ENCODE peak calls at places on chromosomes 4 and X, in ten cellular contexts. U is GM12878; W is brain microvascular endothelial cell; L is BJ; Y is HCT116; Q is fibroblast of lung; D is lower lobe of right lung; V is BE2C; R is transverse colon; F is CD8-positive, alpha-beta memory T cell. C is an unnamed sample.

GRCh38 chrX:148960060-148960459 is 459.6 kb downstream of the AFF2 start:
- DNase-seq in R (no peak), D (no peak), V (no peak), W (no peak), U (no peak), F (no peak), Q (peak; percentile 2), Y (no peak), L (no peak), C (no peak)

GRCh38 chr4:154807042-154807630 is 26.1 kb downstream of the RBM46 start:
- DNase-seq in L (no peak), F (no peak), Y (peak; percentile 34), W (no peak), D (no peak), Q (peak; percentile 75), R (no peak), U (peak; percentile 2), V (no peak), C (no peak)

GRCh38 chr4:98961770-98962169 is 32.8 kb upstream of the EIF4E start:
- DNase-seq in Q (no peak), Y (no peak), W (no peak), F (no peak), R (no peak), U (no peak), V (no peak), L (no peak), D (no peak), C (no peak)

GRCh38 chr4:89752932-89753598 is 83.9 kb downstream of the SNCA start:
- DNase-seq in R (no peak), U (no peak), L (peak; percentile 59), Q (peak; percentile 97), V (peak; percentile 32), F (no peak), D (no peak), Y (no peak), W (peak; percentile 74), C (peak; percentile 97)

GRCh38 chrX:129318375-129318774 is 204.9 kb downstream of the SMARCA1 start:
- DNase-seq in V (peak; percentile 4), Q (peak; percentile 41), W (peak; percentile 26), U (no peak), L (no peak), F (no peak), R (no peak), D (no peak), Y (peak; percentile 15), C (no peak)

GRCh38 chrX:115232933-115233496 is 881 bp downstream of the LRCH2 start:
- DNase-seq in R (no peak), Y (no peak), Q (no peak), F (no peak), V (no peak), L (no peak), D (no peak), W (no peak), U (no peak), C (no peak)

GRCh38 chrX:151397741-151398070 is 700 bp downstream of the VMA21 start:
- DNase-seq in D (no peak), R (no peak), F (no peak), W (no peak), Q (peak; percentile 0), L (no peak), U (no peak), Y (no peak), V (no peak), C (no peak)

GRCh38 chrX:153375571-153375970 is 25.6 kb downstream of the PNMA6E start:
- DNase-seq in Y (no peak), U (no peak), W (no peak), F (no peak), L (no peak), V (no peak), Q (no peak), D (no peak), R (no peak), C (no peak)

GRCh38 chr4:2101346-2102044 is 42.4 kb downstream of the NAT8L start:
- DNase-seq in V (no peak), L (no peak), U (no peak), W (peak; percentile 6), Y (no peak), R (no peak), Q (no peak), D (no peak), F (no peak), C (peak; percentile 42)

GRCh38 chrX:72003811-72004750 is 93.4 kb downstream of the NHSL2 start:
- DNase-seq in R (no peak), V (peak; percentile 72), Y (peak; percentile 40), U (no peak), L (peak; percentile 27), Q (no peak), D (no peak), W (no peak), F (no peak), C (no peak)

GRCh38 chrX:46704767-46705386 is 54.0 kb downstream of the SLC9A7 start:
- DNase-seq in Q (no peak), R (no peak), F (no peak), W (peak; percentile 24), Y (no peak), D (no peak), V (no peak), L (no peak), U (peak; percentile 83), C (no peak)

GRCh38 chr4:48108309-48109073 is 25.6 kb downstream of the TXK start:
- DNase-seq in R (no peak), Q (no peak), D (no peak), L (no peak), U (no peak), F (no peak), V (no peak), W (no peak), Y (no peak), C (no peak)
- H3K36me3 ChIP-seq in R (no peaks in the 10 kb centered on the region), Q (no peaks in the 10 kb centered on the region), D (no peaks in the 10 kb centered on the region), L (no peaks in the 10 kb centered on the region), U (no peaks in the 10 kb centered on the region), F (peaks cover 17% of the 10 kb centered on the region), V (no peaks in the 10 kb centered on the region), W (no peaks in the 10 kb centered on the region), Y (no peaks in the 10 kb centered on the region), C (no peaks in the 10 kb centered on the region)

DNA sequence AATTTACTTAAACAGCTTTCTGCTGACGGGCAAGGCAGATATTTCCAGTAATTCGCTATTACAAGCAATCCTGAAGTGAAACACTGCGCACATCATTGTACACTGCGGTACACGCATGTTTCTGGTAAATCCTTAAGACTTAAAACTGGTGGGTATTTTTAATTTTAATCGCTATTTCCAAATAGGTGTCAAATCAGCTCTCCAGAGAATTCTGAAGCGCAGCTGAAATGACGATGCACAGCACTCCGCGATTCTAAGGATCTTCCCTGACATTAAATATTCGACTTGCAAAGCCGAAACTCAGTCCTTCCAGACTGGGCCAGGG is 350 bp downstream of the TMEM128 start:
- DNase-seq in D (no peak), V (no peak), L (no peak), W (no peak), U (no peak), R (no peak), F (no peak), Y (no peak), Q (no peak), C (no peak)
- H3K36me3 ChIP-seq in D (peaks cover 30% of the 10 kb centered on the region), V (peaks cover 17% of the 10 kb centered on the region), L (peaks cover 4% of the 10 kb centered on the region), W (peaks cover 6% of the 10 kb centered on the region), U (peaks cover 3% of the 10 kb centered on the region), R (no peaks in the 10 kb centered on the region), F (peaks cover 10% of the 10 kb centered on the region), Y (peaks cover 5% of the 10 kb centered on the region), Q (peaks cover 4% of the 10 kb centered on the region), C (no peaks in the 10 kb centered on the region)

GRCh38 chr4:75662626-75663025 is 10.6 kb downstream of the G3BP2 start:
- DNase-seq in Q (no peak), F (no peak), U (no peak), W (peak; percentile 16), D (no peak), R (no peak), V (no peak), Y (no peak), L (no peak), C (no peak)
- H3K36me3 ChIP-seq in Q (peaks cover 4% of the 10 kb centered on the region), F (peaks cover 24% of the 10 kb centered on the region), U (peaks cover 20% of the 10 kb centered on the region), W (peaks cover 7% of the 10 kb centered on the region), D (peaks cover 47% of the 10 kb centered on the region), R (peaks cover 8% of the 10 kb centered on the region), V (peaks cover 38% of the 10 kb centered on the region), Y (peaks cover 10% of the 10 kb centered on the region), L (peaks cover 1% of the 10 kb centered on the region), C (no peaks in the 10 kb centered on the region)

DNA sequence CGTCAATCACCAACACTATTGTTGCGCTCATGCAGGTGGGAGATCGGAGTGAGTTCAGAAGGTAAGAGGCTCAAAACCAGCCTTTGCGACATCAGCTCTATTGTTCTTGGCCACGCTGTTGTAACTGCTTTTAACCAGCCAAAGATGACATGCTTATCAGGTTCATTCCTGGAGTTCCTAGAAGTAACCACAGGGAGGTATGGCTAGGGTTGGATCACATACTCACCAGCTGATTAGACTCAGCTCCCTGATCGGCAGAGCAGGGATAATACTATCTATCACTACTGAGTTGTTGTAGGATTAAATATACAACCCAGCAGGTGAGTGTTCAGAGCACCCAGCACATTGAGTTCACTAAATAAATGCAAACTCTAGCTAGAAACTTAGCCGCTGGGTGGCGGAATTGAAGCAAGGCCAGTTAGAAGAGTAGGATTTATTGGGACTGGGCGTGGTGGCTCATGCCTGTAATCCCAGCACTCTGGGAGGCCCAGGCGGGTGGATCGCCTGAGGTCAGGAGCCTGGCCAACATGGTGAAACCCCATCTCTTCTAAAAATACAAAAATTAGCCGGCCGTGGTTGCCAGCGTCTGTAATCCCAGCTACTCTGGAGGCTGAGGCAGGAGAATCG is 12.4 kb downstream of the SLC34A2 start:
- DNase-seq in R (peak; percentile 11), U (no peak), V (no peak), Y (peak; percentile 15), Q (no peak), W (peak; percentile 5), D (no peak), F (no peak), L (no peak), C (peak; percentile 29)
- H3K36me3 ChIP-seq in R (no peaks in the 10 kb centered on the region), U (no peaks in the 10 kb centered on the region), V (no peaks in the 10 kb centered on the region), Y (no peaks in the 10 kb centered on the region), Q (no peaks in the 10 kb centered on the region), W (no peaks in the 10 kb centered on the region), D (peaks cover 85% of the 10 kb centered on the region), F (no peaks in the 10 kb centered on the region), L (no peaks in the 10 kb centered on the region), C (peaks cover 1% of the 10 kb centered on the region)

C was measured in kidney epithelial cell.